ENCODE peak calls at places on chromosomes 4 and X, in ten cellular contexts. F is GM23338; Q is OCI-LY7; Z is aorta; R is right cardiac atrium; E is CD8-positive, alpha-beta T cell; C is fibroblast of lung; D is K562; L is CD8-positive, alpha-beta memory T cell; W is astrocyte. H is an unnamed sample.

GRCh38 chr4:103171006-103171405 is 27.1 kb downstream of the CENPE start:
- DNase-seq in E (no peak), C (no peak), R (no peak), F (no peak), Z (no peak), D (no peak), Q (no peak), W (no peak), L (no peak), H (no peak)

GRCh38 chr4:106444557-106444956 is 76.0 kb upstream of the GIMD1 start:
- DNase-seq in W (peak; percentile 73), L (no peak), R (no peak), C (peak; percentile 79), Q (no peak), F (no peak), D (no peak), E (no peak), Z (no peak), H (no peak)

GRCh38 chr4:125314676-125315570 is at the start of gene FAT4:
- DNase-seq in Z (peak; percentile 99), C (peak; percentile 98), Q (no peak), L (peak; percentile 15), D (peak; percentile 12), F (peak; percentile 94), E (no peak), R (peak; percentile 98), W (peak; percentile 97), H (peak; percentile 97)

GRCh38 chr4:179124957-179125356 is 1682.7 kb upstream of the AGA start:
- DNase-seq in F (peak; percentile 71), E (no peak), W (no peak), R (no peak), Z (no peak), D (no peak), Q (no peak), L (no peak), C (no peak), H (no peak)

GRCh38 chr4:57926311-57926710 is 816.1 kb upstream of the IGFBP7 start:
- DNase-seq in F (no peak), L (no peak), Q (no peak), R (no peak), D (no peak), E (no peak), Z (no peak), C (no peak), W (no peak), H (no peak)

GRCh38 chrX:39773923-39774803 is 323.6 kb downstream of the BCOR start:
- DNase-seq in R (no peak), L (peak; percentile 25), Z (no peak), Q (no peak), E (no peak), D (no peak), C (peak; percentile 62), W (peak; percentile 49), F (no peak), H (no peak)

GRCh38 chrX:37685452-37686347 is at the start of gene XK:
- DNase-seq in R (peak; percentile 74), L (peak; percentile 35), Q (no peak), W (peak; percentile 6), D (peak; percentile 76), C (peak; percentile 20), Z (peak; percentile 84), F (peak; percentile 74), E (no peak), H (peak; percentile 42)

GRCh38 chr4:158750379-158750778 is 18.4 kb upstream of the FNIP2 start:
- DNase-seq in Q (no peak), F (no peak), R (no peak), W (peak; percentile 95), Z (no peak), C (peak; percentile 95), D (no peak), L (no peak), E (no peak), H (no peak)

GRCh38 chr4:10460313-10461047 is 3.3 kb upstream of the ZNF518B start:
- DNase-seq in F (no peak), E (no peak), D (no peak), Q (no peak), Z (no peak), C (no peak), R (no peak), L (no peak), W (no peak), H (no peak)

GRCh38 chr4:107742791-107743190 is 22.8 kb upstream of the PAPSS1 start:
- DNase-seq in Q (no peak), W (no peak), E (no peak), R (no peak), L (no peak), D (no peak), F (no peak), Z (no peak), C (no peak), H (no peak)

GRCh38 chrX:12936947-12937346 is 30.5 kb downstream of the TLR8 start:
- DNase-seq in F (peak; percentile 53), D (no peak), E (no peak), Q (no peak), C (no peak), W (no peak), Z (no peak), L (no peak), R (no peak), H (no peak)

GRCh38 chr4:6668391-6668790 is 25.3 kb upstream of the S100P start:
- DNase-seq in W (peak; percentile 93), D (no peak), F (no peak), Z (no peak), Q (no peak), C (peak; percentile 94), R (no peak), E (no peak), L (no peak), H (no peak)

GRCh38 chr4:39118034-39118658 is 56.1 kb downstream of the KLHL5 start:
- DNase-seq in R (no peak), Z (no peak), L (no peak), F (no peak), D (no peak), W (no peak), Q (no peak), C (no peak), E (no peak), H (no peak)

GRCh38 chr4:145507636-145508035 is 26.0 kb downstream of the SMAD1 start:
- DNase-seq in C (peak; percentile 63), Z (no peak), F (no peak), Q (peak; percentile 45), W (peak; percentile 60), D (no peak), L (no peak), E (no peak), R (no peak), H (no peak)

GRCh38 chr4:913280-913618 is 18.9 kb downstream of the GAK start:
- DNase-seq in W (no peak), L (no peak), F (no peak), E (no peak), R (peak; percentile 32), Z (peak; percentile 55), C (no peak), D (no peak), Q (no peak), H (no peak)

DNA sequence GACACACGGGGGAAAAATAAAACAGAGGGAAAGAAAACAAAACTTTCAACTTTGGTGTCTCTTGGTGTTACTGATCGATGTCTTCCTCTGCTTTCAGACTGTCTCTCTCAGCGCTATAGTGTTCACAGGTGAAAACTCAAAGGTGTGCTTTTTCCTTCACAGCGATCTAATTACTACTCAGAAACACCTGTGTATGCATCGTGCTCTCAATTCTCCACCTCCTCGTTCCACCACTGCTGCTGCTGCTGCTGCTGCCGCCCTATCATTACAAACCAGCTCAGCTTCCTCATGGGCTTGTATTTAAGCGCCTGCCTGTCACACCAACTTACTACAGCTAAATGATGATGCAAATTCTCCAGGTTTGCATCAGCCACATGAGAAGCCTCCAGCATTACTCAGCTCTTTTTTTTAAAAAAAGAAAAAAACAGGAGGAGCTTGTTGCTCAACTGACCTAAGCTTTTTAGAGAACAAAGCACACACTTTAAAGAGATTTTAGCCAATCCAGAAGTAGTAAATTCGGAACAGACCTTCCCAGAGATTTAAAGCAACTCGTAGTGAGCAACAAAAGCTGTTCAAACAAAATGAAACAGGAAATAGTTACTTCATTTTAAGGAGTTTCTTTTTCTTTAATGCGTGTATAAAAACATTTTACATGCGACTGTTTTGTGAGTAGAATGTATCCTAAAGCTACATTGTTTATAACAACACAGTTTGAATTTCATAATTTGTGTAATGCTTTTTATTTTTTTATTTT is at the start of gene SLC7A11:
- DNase-seq in R (peak; percentile 50), D (peak; percentile 65), Z (no peak), F (peak; percentile 98), E (peak; percentile 1), L (peak; percentile 42), W (peak; percentile 99), C (peak; percentile 99), Q (peak; percentile 97), H (no peak)
- H3K4me1 ChIP-seq in R (no peaks in the 10 kb centered on the region), D (no peaks in the 10 kb centered on the region), Z (no peaks in the 10 kb centered on the region), F (peaks cover 21% of the 10 kb centered on the region), E (peaks cover 6% of the 10 kb centered on the region), L (peaks cover 7% of the 10 kb centered on the region), W (peaks cover 8% of the 10 kb centered on the region), C (no peaks in the 10 kb centered on the region), Q (peaks cover 30% of the 10 kb centered on the region), H (no peaks in the 10 kb centered on the region)

GRCh38 chr4:7967501-7968261 is 28.0 kb upstream of the AFAP1 start:
- DNase-seq in Z (no peak), L (no peak), R (peak; percentile 70), D (no peak), Q (no peak), W (peak; percentile 64), E (no peak), F (no peak), C (peak; percentile 64), H (no peak)
- H3K4me1 ChIP-seq in Z (no peaks in the 10 kb centered on the region), L (peaks cover 69% of the 10 kb centered on the region), R (peaks cover 15% of the 10 kb centered on the region), D (peaks cover 5% of the 10 kb centered on the region), Q (no peaks in the 10 kb centered on the region), W (peaks cover 43% of the 10 kb centered on the region), E (peaks cover 52% of the 10 kb centered on the region), F (peaks cover 8% of the 10 kb centered on the region), C (peaks cover 20% of the 10 kb centered on the region), H (peaks cover 53% of the 10 kb centered on the region)

DNA sequence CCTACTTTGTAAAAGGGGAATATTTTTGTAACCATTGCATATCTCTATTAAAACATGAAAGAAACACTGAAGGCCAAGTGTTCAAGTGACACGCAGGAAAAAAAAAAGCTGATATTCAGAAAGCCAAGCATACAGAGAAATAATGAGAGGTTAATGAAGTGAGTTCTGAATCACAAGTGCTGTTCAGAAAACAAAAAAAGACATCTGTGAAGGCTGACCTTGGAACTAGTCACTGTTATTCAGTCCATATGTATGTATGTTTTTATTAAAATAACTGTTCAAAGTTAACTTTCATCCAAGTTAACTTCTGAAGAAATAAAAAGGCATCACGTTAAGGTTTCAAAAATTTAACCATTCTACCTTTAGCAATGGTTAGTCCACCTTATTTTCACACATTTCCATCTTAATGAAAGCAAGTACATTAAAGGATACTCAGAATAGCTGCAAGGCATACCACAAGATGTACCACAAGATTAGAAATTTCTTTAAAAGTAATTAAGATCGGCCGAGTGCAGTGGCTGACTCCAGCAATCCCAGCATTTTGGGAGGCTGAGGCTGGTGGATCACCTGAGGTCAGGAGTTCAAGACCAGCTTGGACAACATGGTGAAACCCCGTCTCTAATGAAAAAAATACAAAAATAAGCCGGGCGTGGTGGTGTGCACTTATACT is 31.4 kb downstream of the SH3RF1 start:
- DNase-seq in F (no peak), C (peak; percentile 50), Z (no peak), W (no peak), E (no peak), D (no peak), R (no peak), L (no peak), Q (no peak), H (no peak)
- H3K4me1 ChIP-seq in F (peaks cover 14% of the 10 kb centered on the region), C (peaks cover 37% of the 10 kb centered on the region), Z (peaks cover 22% of the 10 kb centered on the region), W (peaks cover 36% of the 10 kb centered on the region), E (no peaks in the 10 kb centered on the region), D (no peaks in the 10 kb centered on the region), R (peaks cover 8% of the 10 kb centered on the region), L (no peaks in the 10 kb centered on the region), Q (no peaks in the 10 kb centered on the region), H (peaks cover 60% of the 10 kb centered on the region)

GRCh38 chr4:185779520-185779919 is 32.5 kb downstream of the SORBS2 start:
- DNase-seq in C (peak; percentile 59), Z (no peak), Q (no peak), R (no peak), D (no peak), L (no peak), F (no peak), E (no peak), W (peak; percentile 38), H (no peak)
- H3K4me1 ChIP-seq in C (peaks cover 1% of the 10 kb centered on the region), Z (peaks cover 3% of the 10 kb centered on the region), Q (no peaks in the 10 kb centered on the region), R (peaks cover 3% of the 10 kb centered on the region), D (no peaks in the 10 kb centered on the region), L (no peaks in the 10 kb centered on the region), F (peaks cover 25% of the 10 kb centered on the region), E (no peaks in the 10 kb centered on the region), W (peaks cover 17% of the 10 kb centered on the region), H (no peaks in the 10 kb centered on the region)